ENCODE peak calls at places on chromosomes 5 and 9, in nine cellular contexts. One of them, this sample, is unnamed.

GRCh38 chr5:126354012-126354856 is 69.0 kb upstream of the GRAMD2B start:
- DNase-seq in progenitor cell of endocrine pancreas: no peak
- DNase-seq in HT1080: peak
- DNase-seq in AG04450: peak
- DNase-seq in left kidney: peak
- DNase-seq in stimulated activated CD8-positive, alpha-beta memory T cell treated with anti-CD3 and anti-CD28 coated beads, Interleukin-7, amount 100 ng/mL, for 4 hours: no peak
- DNase-seq in NCI-H1417: no peak
- DNase-seq in fibroblast of lung: peak
- DNase-seq in activated CD8-positive, alpha-beta memory T cell treated with anti-CD3 and anti-CD28 coated beads for 24 hours: no peak
- DNase-seq in this sample: no peak

GRCh38 chr9:91481971-91482370 is 58.3 kb upstream of the NFIL3 start:
- DNase-seq in progenitor cell of endocrine pancreas: no peak
- DNase-seq in NCI-H1417: no peak
- DNase-seq in fibroblast of lung: peak
- DNase-seq in AG04450: no peak
- DNase-seq in HT1080: no peak
- DNase-seq in left kidney: no peak
- DNase-seq in stimulated activated CD8-positive, alpha-beta memory T cell treated with anti-CD3 and anti-CD28 coated beads, Interleukin-7, amount 100 ng/mL, for 4 hours: no peak
- DNase-seq in activated CD8-positive, alpha-beta memory T cell treated with anti-CD3 and anti-CD28 coated beads for 24 hours: no peak
- DNase-seq in this sample: no peak

GRCh38 chr9:70405808-70406445 is 8.5 kb downstream of the KLF9 start:
- DNase-seq in left kidney: no peak
- DNase-seq in NCI-H1417: no peak
- DNase-seq in stimulated activated CD8-positive, alpha-beta memory T cell treated with anti-CD3 and anti-CD28 coated beads, Interleukin-7, amount 100 ng/mL, for 4 hours: no peak
- DNase-seq in fibroblast of lung: no peak
- DNase-seq in activated CD8-positive, alpha-beta memory T cell treated with anti-CD3 and anti-CD28 coated beads for 24 hours: no peak
- DNase-seq in HT1080: no peak
- DNase-seq in AG04450: no peak
- DNase-seq in progenitor cell of endocrine pancreas: no peak
- DNase-seq in this sample: no peak

GRCh38 chr9:129262261-129262660 is 84.2 kb upstream of the IER5L start:
- DNase-seq in fibroblast of lung: no peak
- DNase-seq in stimulated activated CD8-positive, alpha-beta memory T cell treated with anti-CD3 and anti-CD28 coated beads, Interleukin-7, amount 100 ng/mL, for 4 hours: no peak
- DNase-seq in AG04450: no peak
- DNase-seq in HT1080: no peak
- DNase-seq in activated CD8-positive, alpha-beta memory T cell treated with anti-CD3 and anti-CD28 coated beads for 24 hours: no peak
- DNase-seq in NCI-H1417: no peak
- DNase-seq in left kidney: no peak
- DNase-seq in progenitor cell of endocrine pancreas: no peak
- DNase-seq in this sample: no peak

GRCh38 chr5:170971-171800 is 20.1 kb upstream of the LRRC14B start:
- DNase-seq in stimulated activated CD8-positive, alpha-beta memory T cell treated with anti-CD3 and anti-CD28 coated beads, Interleukin-7, amount 100 ng/mL, for 4 hours: no peak
- DNase-seq in activated CD8-positive, alpha-beta memory T cell treated with anti-CD3 and anti-CD28 coated beads for 24 hours: no peak
- DNase-seq in HT1080: no peak
- DNase-seq in NCI-H1417: no peak
- DNase-seq in left kidney: peak
- DNase-seq in progenitor cell of endocrine pancreas: no peak
- DNase-seq in fibroblast of lung: no peak
- DNase-seq in AG04450: no peak
- DNase-seq in this sample: no peak

GRCh38 chr5:150227606-150228273 is 37.9 kb downstream of the SLC6A7 start:
- DNase-seq in left kidney: no peak
- DNase-seq in activated CD8-positive, alpha-beta memory T cell treated with anti-CD3 and anti-CD28 coated beads for 24 hours: no peak
- DNase-seq in progenitor cell of endocrine pancreas: no peak
- DNase-seq in HT1080: no peak
- DNase-seq in AG04450: no peak
- DNase-seq in stimulated activated CD8-positive, alpha-beta memory T cell treated with anti-CD3 and anti-CD28 coated beads, Interleukin-7, amount 100 ng/mL, for 4 hours: no peak
- DNase-seq in NCI-H1417: no peak
- DNase-seq in fibroblast of lung: peak
- DNase-seq in this sample: no peak

GRCh38 chr9:95189230-95190098 is 128.0 kb downstream of the FANCC start:
- DNase-seq in NCI-H1417: peak
- DNase-seq in activated CD8-positive, alpha-beta memory T cell treated with anti-CD3 and anti-CD28 coated beads for 24 hours: no peak
- DNase-seq in HT1080: peak
- DNase-seq in AG04450: peak
- DNase-seq in fibroblast of lung: peak
- DNase-seq in progenitor cell of endocrine pancreas: no peak
- DNase-seq in left kidney: peak
- DNase-seq in stimulated activated CD8-positive, alpha-beta memory T cell treated with anti-CD3 and anti-CD28 coated beads, Interleukin-7, amount 100 ng/mL, for 4 hours: no peak
- DNase-seq in this sample: no peak

GRCh38 chr9:134891713-134892112 is 11.1 kb downstream of the FCN2 start:
- DNase-seq in activated CD8-positive, alpha-beta memory T cell treated with anti-CD3 and anti-CD28 coated beads for 24 hours: no peak
- DNase-seq in HT1080: no peak
- DNase-seq in fibroblast of lung: no peak
- DNase-seq in stimulated activated CD8-positive, alpha-beta memory T cell treated with anti-CD3 and anti-CD28 coated beads, Interleukin-7, amount 100 ng/mL, for 4 hours: no peak
- DNase-seq in NCI-H1417: no peak
- DNase-seq in AG04450: no peak
- DNase-seq in left kidney: no peak
- DNase-seq in progenitor cell of endocrine pancreas: no peak
- DNase-seq in this sample: no peak

GRCh38 chr5:122150128-122150685 is 20.9 kb downstream of the ZNF474 start:
- DNase-seq in HT1080: no peak
- DNase-seq in stimulated activated CD8-positive, alpha-beta memory T cell treated with anti-CD3 and anti-CD28 coated beads, Interleukin-7, amount 100 ng/mL, for 4 hours: no peak
- DNase-seq in AG04450: no peak
- DNase-seq in fibroblast of lung: no peak
- DNase-seq in left kidney: no peak
- DNase-seq in activated CD8-positive, alpha-beta memory T cell treated with anti-CD3 and anti-CD28 coated beads for 24 hours: no peak
- DNase-seq in NCI-H1417: no peak
- DNase-seq in progenitor cell of endocrine pancreas: no peak
- DNase-seq in this sample: no peak

This sample was measured in mesothelial cell of epicardium.